ENCODE peak calls at places on chromosomes 13 and 19, in seven cellular contexts. One of them, this sample, is unnamed.

GRCh38 chr19:38369584-38369983 is 4.8 kb upstream of the PSMD8 start:
- DNase-seq in cerebellar nuclear complex: no peak
- DNase-seq in AG09319: no peak
- DNase-seq in iris pigment epithelial cell: no peak
- DNase-seq in stimulated activated CD4-positive, alpha-beta T cell treated with anti-CD3 and anti-CD28 coated beads, Interleukin-4, amount 100 ng/mL, for 1 hour: no peak
- DNase-seq in GM23338: no peak
- DNase-seq in pancreas: no peak
- DNase-seq in this sample: no peak

GRCh38 chr19:21912654-21913053 is 76.7 kb upstream of the ZNF43 start:
- DNase-seq in cerebellar nuclear complex: no peak
- DNase-seq in AG09319: no peak
- DNase-seq in iris pigment epithelial cell: no peak
- DNase-seq in stimulated activated CD4-positive, alpha-beta T cell treated with anti-CD3 and anti-CD28 coated beads, Interleukin-4, amount 100 ng/mL, for 1 hour: no peak
- DNase-seq in GM23338: peak
- DNase-seq in pancreas: no peak
- DNase-seq in this sample: no peak

GRCh38 chr19:58409010-58409790 is 751 bp downstream of the ZNF584 start:
- DNase-seq in cerebellar nuclear complex: no peak
- DNase-seq in AG09319: no peak
- DNase-seq in iris pigment epithelial cell: no peak
- DNase-seq in stimulated activated CD4-positive, alpha-beta T cell treated with anti-CD3 and anti-CD28 coated beads, Interleukin-4, amount 100 ng/mL, for 1 hour: no peak
- DNase-seq in GM23338: peak
- DNase-seq in pancreas: peak
- DNase-seq in this sample: no peak

GRCh38 chr19:17294051-17294891 is 9.0 kb downstream of the ABHD8 start:
- DNase-seq in cerebellar nuclear complex: no peak
- DNase-seq in AG09319: no peak
- DNase-seq in iris pigment epithelial cell: peak
- DNase-seq in stimulated activated CD4-positive, alpha-beta T cell treated with anti-CD3 and anti-CD28 coated beads, Interleukin-4, amount 100 ng/mL, for 1 hour: peak
- DNase-seq in GM23338: peak
- DNase-seq in pancreas: peak
- DNase-seq in this sample: no peak

GRCh38 chr13:25920931-25921330 is 130.9 kb downstream of the SHISA2 start:
- DNase-seq in cerebellar nuclear complex: no peak
- DNase-seq in AG09319: no peak
- DNase-seq in iris pigment epithelial cell: no peak
- DNase-seq in stimulated activated CD4-positive, alpha-beta T cell treated with anti-CD3 and anti-CD28 coated beads, Interleukin-4, amount 100 ng/mL, for 1 hour: no peak
- DNase-seq in GM23338: no peak
- DNase-seq in pancreas: no peak
- DNase-seq in this sample: no peak

GRCh38 chr13:48000559-48001126 is 430 bp downstream of the SUCLA2 start:
- DNase-seq in cerebellar nuclear complex: no peak
- DNase-seq in AG09319: no peak
- DNase-seq in iris pigment epithelial cell: peak
- DNase-seq in stimulated activated CD4-positive, alpha-beta T cell treated with anti-CD3 and anti-CD28 coated beads, Interleukin-4, amount 100 ng/mL, for 1 hour: no peak
- DNase-seq in GM23338: peak
- DNase-seq in pancreas: peak
- DNase-seq in this sample: no peak

GRCh38 chr13:50512602-50513527 is 330.6 kb downstream of the DLEU7 start:
- DNase-seq in cerebellar nuclear complex: no peak
- DNase-seq in AG09319: no peak
- DNase-seq in iris pigment epithelial cell: peak
- DNase-seq in stimulated activated CD4-positive, alpha-beta T cell treated with anti-CD3 and anti-CD28 coated beads, Interleukin-4, amount 100 ng/mL, for 1 hour: peak
- DNase-seq in GM23338: no peak
- DNase-seq in pancreas: peak
- DNase-seq in this sample: no peak

GRCh38 chr13:20442370-20442769 is 83.3 kb downstream of the CRYL1 start:
- DNase-seq in cerebellar nuclear complex: no peak
- DNase-seq in AG09319: no peak
- DNase-seq in iris pigment epithelial cell: no peak
- DNase-seq in stimulated activated CD4-positive, alpha-beta T cell treated with anti-CD3 and anti-CD28 coated beads, Interleukin-4, amount 100 ng/mL, for 1 hour: no peak
- DNase-seq in GM23338: no peak
- DNase-seq in pancreas: no peak
- DNase-seq in this sample: no peak

GRCh38 chr13:20547479-20547908 is 19.5 kb upstream of the IFT88 start:
- DNase-seq in cerebellar nuclear complex: no peak
- DNase-seq in AG09319: no peak
- DNase-seq in iris pigment epithelial cell: no peak
- DNase-seq in stimulated activated CD4-positive, alpha-beta T cell treated with anti-CD3 and anti-CD28 coated beads, Interleukin-4, amount 100 ng/mL, for 1 hour: no peak
- DNase-seq in GM23338: no peak
- DNase-seq in pancreas: no peak
- DNase-seq in this sample: no peak

GRCh38 chr13:67296511-67296910 is 66.4 kb upstream of the PCDH9 start:
- DNase-seq in cerebellar nuclear complex: no peak
- DNase-seq in AG09319: no peak
- DNase-seq in iris pigment epithelial cell: peak
- DNase-seq in stimulated activated CD4-positive, alpha-beta T cell treated with anti-CD3 and anti-CD28 coated beads, Interleukin-4, amount 100 ng/mL, for 1 hour: no peak
- DNase-seq in GM23338: no peak
- DNase-seq in pancreas: no peak
- DNase-seq in this sample: no peak

GRCh38 chr13:113192902-113193301 is 15.6 kb downstream of the PCID2 start:
- DNase-seq in cerebellar nuclear complex: no peak
- DNase-seq in AG09319: no peak
- DNase-seq in iris pigment epithelial cell: peak
- DNase-seq in stimulated activated CD4-positive, alpha-beta T cell treated with anti-CD3 and anti-CD28 coated beads, Interleukin-4, amount 100 ng/mL, for 1 hour: no peak
- DNase-seq in GM23338: no peak
- DNase-seq in pancreas: no peak
- DNase-seq in this sample: no peak

GRCh38 chr19:15551183-15552004 is 43.1 kb downstream of the CYP4F22 start:
- DNase-seq in cerebellar nuclear complex: no peak
- DNase-seq in AG09319: no peak
- DNase-seq in iris pigment epithelial cell: no peak
- DNase-seq in stimulated activated CD4-positive, alpha-beta T cell treated with anti-CD3 and anti-CD28 coated beads, Interleukin-4, amount 100 ng/mL, for 1 hour: peak
- DNase-seq in GM23338: peak
- DNase-seq in pancreas: peak
- DNase-seq in this sample: no peak

GRCh38 chr19:35240322-35240721 is 8.5 kb upstream of the LSR start:
- DNase-seq in cerebellar nuclear complex: no peak
- DNase-seq in AG09319: no peak
- DNase-seq in iris pigment epithelial cell: no peak
- DNase-seq in stimulated activated CD4-positive, alpha-beta T cell treated with anti-CD3 and anti-CD28 coated beads, Interleukin-4, amount 100 ng/mL, for 1 hour: no peak
- DNase-seq in GM23338: no peak
- DNase-seq in pancreas: no peak
- DNase-seq in this sample: no peak

GRCh38 chr13:51785592-51786424 is 18.2 kb downstream of the DHRS12 start:
- DNase-seq in cerebellar nuclear complex: peak
- DNase-seq in AG09319: no peak
- DNase-seq in iris pigment epithelial cell: no peak
- DNase-seq in stimulated activated CD4-positive, alpha-beta T cell treated with anti-CD3 and anti-CD28 coated beads, Interleukin-4, amount 100 ng/mL, for 1 hour: no peak
- DNase-seq in GM23338: no peak
- DNase-seq in pancreas: peak
- DNase-seq in this sample: no peak

GRCh38 chr13:40483601-40484000 is 182.8 kb downstream of the FOXO1 start:
- DNase-seq in cerebellar nuclear complex: no peak
- DNase-seq in AG09319: no peak
- DNase-seq in iris pigment epithelial cell: no peak
- DNase-seq in stimulated activated CD4-positive, alpha-beta T cell treated with anti-CD3 and anti-CD28 coated beads, Interleukin-4, amount 100 ng/mL, for 1 hour: no peak
- DNase-seq in GM23338: no peak
- DNase-seq in pancreas: no peak
- DNase-seq in this sample: no peak

GRCh38 chr13:78054152-78054551 is 135.5 kb upstream of the EDNRB start:
- DNase-seq in cerebellar nuclear complex: no peak
- DNase-seq in AG09319: no peak
- DNase-seq in iris pigment epithelial cell: no peak
- DNase-seq in stimulated activated CD4-positive, alpha-beta T cell treated with anti-CD3 and anti-CD28 coated beads, Interleukin-4, amount 100 ng/mL, for 1 hour: no peak
- DNase-seq in GM23338: no peak
- DNase-seq in pancreas: no peak
- DNase-seq in this sample: no peak

GRCh38 chr19:8663920-8664670 is 33.7 kb downstream of the NFILZ start:
- DNase-seq in cerebellar nuclear complex: no peak
- DNase-seq in AG09319: no peak
- DNase-seq in iris pigment epithelial cell: no peak
- DNase-seq in stimulated activated CD4-positive, alpha-beta T cell treated with anti-CD3 and anti-CD28 coated beads, Interleukin-4, amount 100 ng/mL, for 1 hour: peak
- DNase-seq in GM23338: peak
- DNase-seq in pancreas: no peak
- DNase-seq in this sample: no peak

GRCh38 chr13:44296856-44297255 is 76.8 kb upstream of the SERP2 start:
- DNase-seq in cerebellar nuclear complex: peak
- DNase-seq in AG09319: no peak
- DNase-seq in iris pigment epithelial cell: no peak
- DNase-seq in stimulated activated CD4-positive, alpha-beta T cell treated with anti-CD3 and anti-CD28 coated beads, Interleukin-4, amount 100 ng/mL, for 1 hour: no peak
- DNase-seq in GM23338: no peak
- DNase-seq in pancreas: no peak
- DNase-seq in this sample: no peak

GRCh38 chr13:27792393-27793218 is at the start of gene GSX1:
- DNase-seq in cerebellar nuclear complex: no peak
- DNase-seq in AG09319: no peak
- DNase-seq in iris pigment epithelial cell: peak
- DNase-seq in stimulated activated CD4-positive, alpha-beta T cell treated with anti-CD3 and anti-CD28 coated beads, Interleukin-4, amount 100 ng/mL, for 1 hour: peak
- DNase-seq in GM23338: peak
- DNase-seq in pancreas: peak
- DNase-seq in this sample: no peak

GRCh38 chr13:29934531-29935308 is 84.3 kb upstream of the UBL3 start:
- DNase-seq in cerebellar nuclear complex: no peak
- DNase-seq in AG09319: no peak
- DNase-seq in iris pigment epithelial cell: no peak
- DNase-seq in stimulated activated CD4-positive, alpha-beta T cell treated with anti-CD3 and anti-CD28 coated beads, Interleukin-4, amount 100 ng/mL, for 1 hour: no peak
- DNase-seq in GM23338: no peak
- DNase-seq in pancreas: no peak
- DNase-seq in this sample: no peak

GRCh38 chr19:45574526-45574925 is 10.1 kb downstream of the OPA3 start:
- DNase-seq in cerebellar nuclear complex: no peak
- DNase-seq in AG09319: no peak
- DNase-seq in iris pigment epithelial cell: no peak
- DNase-seq in stimulated activated CD4-positive, alpha-beta T cell treated with anti-CD3 and anti-CD28 coated beads, Interleukin-4, amount 100 ng/mL, for 1 hour: no peak
- DNase-seq in GM23338: no peak
- DNase-seq in pancreas: no peak
- DNase-seq in this sample: no peak

GRCh38 chr19:8069116-8069973 is 16.8 kb downstream of the CCL25 start:
- DNase-seq in cerebellar nuclear complex: no peak
- DNase-seq in AG09319: no peak
- DNase-seq in iris pigment epithelial cell: no peak
- DNase-seq in stimulated activated CD4-positive, alpha-beta T cell treated with anti-CD3 and anti-CD28 coated beads, Interleukin-4, amount 100 ng/mL, for 1 hour: no peak
- DNase-seq in GM23338: peak
- DNase-seq in pancreas: no peak
- DNase-seq in this sample: no peak

GRCh38 chr19:18074192-18074591 is 12.5 kb downstream of the IL12RB1 start:
- DNase-seq in cerebellar nuclear complex: no peak
- DNase-seq in AG09319: no peak
- DNase-seq in iris pigment epithelial cell: no peak
- DNase-seq in stimulated activated CD4-positive, alpha-beta T cell treated with anti-CD3 and anti-CD28 coated beads, Interleukin-4, amount 100 ng/mL, for 1 hour: no peak
- DNase-seq in GM23338: peak
- DNase-seq in pancreas: no peak
- DNase-seq in this sample: no peak

GRCh38 chr13:29922896-29923295 is 72.5 kb upstream of the UBL3 start:
- DNase-seq in cerebellar nuclear complex: no peak
- DNase-seq in AG09319: no peak
- DNase-seq in iris pigment epithelial cell: peak
- DNase-seq in stimulated activated CD4-positive, alpha-beta T cell treated with anti-CD3 and anti-CD28 coated beads, Interleukin-4, amount 100 ng/mL, for 1 hour: no peak
- DNase-seq in GM23338: no peak
- DNase-seq in pancreas: no peak
- DNase-seq in this sample: no peak

GRCh38 chr13:97127842-97128241 is 94.3 kb upstream of the MBNL2 start:
- DNase-seq in cerebellar nuclear complex: no peak
- DNase-seq in AG09319: no peak
- DNase-seq in iris pigment epithelial cell: no peak
- DNase-seq in stimulated activated CD4-positive, alpha-beta T cell treated with anti-CD3 and anti-CD28 coated beads, Interleukin-4, amount 100 ng/mL, for 1 hour: no peak
- DNase-seq in GM23338: peak
- DNase-seq in pancreas: no peak
- DNase-seq in this sample: no peak

GRCh38 chr19:1453525-1454371 is 3.8 kb downstream of the APC2 start:
- DNase-seq in cerebellar nuclear complex: no peak
- DNase-seq in AG09319: no peak
- DNase-seq in iris pigment epithelial cell: no peak
- DNase-seq in stimulated activated CD4-positive, alpha-beta T cell treated with anti-CD3 and anti-CD28 coated beads, Interleukin-4, amount 100 ng/mL, for 1 hour: no peak
- DNase-seq in GM23338: peak
- DNase-seq in pancreas: no peak
- DNase-seq in this sample: no peak